ENCODE peak calls at places on chromosomes 1 and 21, in six cellular contexts. C is Panc1, S is HCT116, B is stomach, T is suprapubic skin, K is K562. Z is an unnamed sample.

GRCh38 chr1:213277036-213277435 is 226.0 kb downstream of the RPS6KC1 start:
- DNase-seq in C (no peak), S (no peak), B (no peak), T (no peak), K (no peak), Z (no peak)

GRCh38 chr1:234709473-234710279 is 99.7 kb upstream of the IRF2BP2 start:
- DNase-seq in C (no peak), S (no peak), B (no peak), T (peak; percentile 56), K (peak; percentile 44), Z (peak; percentile 94)

GRCh38 chr1:23273450-23274133 is 56.3 kb upstream of the HTR1D start:
- DNase-seq in C (no peak), S (peak; percentile 6), B (no peak), T (no peak), K (peak; percentile 49), Z (no peak)

GRCh38 chr1:84719477-84720274 is 29.4 kb upstream of the SSX2IP start:
- DNase-seq in C (no peak), S (no peak), B (no peak), T (no peak), K (no peak), Z (no peak)

GRCh38 chr1:60863131-60863530 is 219.2 kb upstream of the NFIA start:
- DNase-seq in C (no peak), S (no peak), B (no peak), T (no peak), K (no peak), Z (no peak)

GRCh38 chr1:93839756-93840155 is 39.2 kb downstream of the DNTTIP2 start:
- DNase-seq in C (no peak), S (no peak), B (no peak), T (no peak), K (no peak), Z (no peak)

GRCh38 chr1:158121604-158122254 is 59.0 kb upstream of the CD1D start:
- DNase-seq in C (no peak), S (peak; percentile 59), B (no peak), T (no peak), K (peak; percentile 45), Z (no peak)

GRCh38 chr1:224203243-224204016 is 20.4 kb downstream of the DEGS1 start:
- DNase-seq in C (no peak), S (no peak), B (peak; percentile 64), T (no peak), K (no peak), Z (no peak)

GRCh38 chr1:221013691-221014293 is 134.5 kb downstream of the HLX start:
- DNase-seq in C (no peak), S (no peak), B (no peak), T (no peak), K (no peak), Z (no peak)

GRCh38 chr1:43570784-43571183 is 40.1 kb downstream of the PTPRF start:
- DNase-seq in C (no peak), S (no peak), B (no peak), T (no peak), K (no peak), Z (no peak)

GRCh38 chr1:193237381-193237978 is 51.1 kb upstream of the B3GALT2 start:
- DNase-seq in C (no peak), S (no peak), B (no peak), T (no peak), K (no peak), Z (no peak)

GRCh38 chr1:91913018-91913417 is 27.1 kb upstream of the TGFBR3 start:
- DNase-seq in C (no peak), S (no peak), B (no peak), T (no peak), K (no peak), Z (no peak)

GRCh38 chr1:242524571-242525359 is at the start of gene PLD5:
- DNase-seq in C (no peak), S (no peak), B (no peak), T (no peak), K (no peak), Z (no peak)

GRCh38 chr1:226602186-226603029 is 53.8 kb downstream of the STUM start:
- DNase-seq in C (no peak), S (no peak), B (no peak), T (peak; percentile 89), K (no peak), Z (no peak)

GRCh38 chr21:15749868-15750174 is 20.0 kb downstream of the USP25 start:
- DNase-seq in C (no peak), S (no peak), B (no peak), T (no peak), K (peak; percentile 27), Z (no peak)

GRCh38 chr1:1599030-1599916 is 662 bp downstream of the FNDC10 start:
- DNase-seq in C (no peak), S (no peak), B (no peak), T (peak; percentile 57), K (peak; percentile 70), Z (no peak)

GRCh38 chr1:203934027-203934426 is 72.6 kb downstream of the SNRPE start:
- DNase-seq in C (no peak), S (no peak), B (no peak), T (no peak), K (no peak), Z (no peak)

GRCh38 chr1:85579619-85580018 is 942 bp upstream of the CCN1 start:
- DNase-seq in C (peak; percentile 64), S (no peak), B (no peak), T (no peak), K (no peak), Z (no peak)

GRCh38 chr1:103525114-103525606 is 339 bp upstream of the RNPC3 start:
- DNase-seq in C (no peak), S (no peak), B (no peak), T (no peak), K (peak; percentile 77), Z (no peak)

GRCh38 chr1:67652800-67653199 is 32.2 kb upstream of the GADD45A start:
- DNase-seq in C (no peak), S (no peak), B (no peak), T (no peak), K (peak; percentile 18), Z (no peak)

DNA sequence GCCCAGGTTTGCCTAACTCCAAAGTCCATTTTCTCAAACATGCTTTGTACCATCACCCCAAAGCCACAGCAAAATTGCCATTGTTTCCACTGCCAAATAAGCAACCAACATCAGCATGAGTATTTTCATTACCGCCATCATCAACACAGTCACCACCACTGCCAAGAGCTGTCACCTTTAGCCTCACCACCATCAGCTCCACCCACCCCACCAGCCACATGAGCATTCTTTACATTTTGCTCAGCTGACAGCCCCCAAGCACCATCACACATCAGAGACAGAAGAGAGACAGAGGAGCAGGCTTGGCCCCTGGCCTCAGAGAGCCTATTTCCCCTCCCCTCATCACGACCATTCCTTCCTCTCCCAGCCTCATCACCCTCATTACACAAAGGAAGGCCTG is 42.7 kb downstream of the TAS1R2 start:
- DNase-seq in C (no peak), S (no peak), B (no peak), T (no peak), K (no peak), Z (no peak)
- H3K4me1 ChIP-seq in C (no peaks in the 10 kb centered on the region), S (no peaks in the 10 kb centered on the region), B (no peaks in the 10 kb centered on the region), T (no peaks in the 10 kb centered on the region), K (no peaks in the 10 kb centered on the region), Z (no peaks in the 10 kb centered on the region)

GRCh38 chr1:155000725-155001437 is 1.7 kb upstream of the ZBTB7B start:
- DNase-seq in C (no peak), S (peak; percentile 90), B (peak; percentile 97), T (peak; percentile 96), K (peak; percentile 97), Z (no peak)
- TF ChIP-seq POLR2AphosphoS5 in C (peak; percentile 55), S (peak; percentile 82), B (peak; percentile 85), T (peak; percentile 63), K (peak; percentile 65), Z (peak; percentile 97)

GRCh38 chr1:26045712-26046312 is at the start of gene SLC30A2:
- DNase-seq in C (no peak), S (no peak), B (no peak), T (no peak), K (no peak), Z (no peak)
- H3K27ac ChIP-seq in C (no peak within 1 kb of the TSS), S (no peak within 1 kb of the TSS), B (no peak within 1 kb of the TSS), T (no peak within 1 kb of the TSS), K (no peak within 1 kb of the TSS), Z (no peak within 1 kb of the TSS)

DNA sequence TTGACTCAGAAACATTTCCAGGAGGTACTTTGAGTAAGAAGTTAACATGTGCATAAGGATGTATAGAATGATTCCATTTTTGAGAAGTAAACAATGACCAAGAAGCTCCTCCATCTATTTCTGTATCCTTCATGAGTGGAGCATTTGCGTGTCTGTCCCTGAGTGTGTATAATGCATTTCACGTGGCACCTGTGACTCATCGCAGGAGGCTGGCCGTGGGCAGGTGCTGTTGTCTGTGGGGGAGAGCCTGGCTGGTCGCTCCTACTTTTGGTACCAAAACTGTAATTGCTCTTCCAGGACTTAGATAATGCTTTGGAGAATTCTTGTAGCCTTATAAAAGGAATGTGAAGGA is 16.5 kb downstream of the SLC37A1 start:
- DNase-seq in C (no peak), S (no peak), B (no peak), T (peak; percentile 6), K (no peak), Z (no peak)
- H3K4me1 ChIP-seq in C (no peaks in the 10 kb centered on the region), S (no peaks in the 10 kb centered on the region), B (peaks cover 62% of the 10 kb centered on the region), T (peaks cover 18% of the 10 kb centered on the region), K (no peaks in the 10 kb centered on the region), Z (peaks cover 15% of the 10 kb centered on the region)

GRCh38 chr1:238485062-238485905 is 594.6 kb upstream of the ZP4 start:
- DNase-seq in C (no peak), S (no peak), B (no peak), T (no peak), K (no peak), Z (no peak)
- TF ChIP-seq POLR2AphosphoS5 in C (peak; percentile 22), S (no peak), B (no peak), T (no peak), K (no peak), Z (no peak)

GRCh38 chr1:89815040-89815439 is 5.8 kb upstream of the LRRC8D start:
- DNase-seq in C (no peak), S (no peak), B (no peak), T (no peak), K (no peak), Z (no peak)

GRCh38 chr1:89810302-89810701 is 10.5 kb upstream of the LRRC8D start:
- DNase-seq in C (no peak), S (no peak), B (no peak), T (no peak), K (no peak), Z (no peak)

GRCh38 chr1:89815611-89816010 is 5.2 kb upstream of the LRRC8D start:
- DNase-seq in C (no peak), S (no peak), B (no peak), T (no peak), K (no peak), Z (no peak)

GRCh38 chr1:89810880-89811279 is 10.0 kb upstream of the LRRC8D start:
- DNase-seq in C (no peak), S (no peak), B (no peak), T (no peak), K (no peak), Z (no peak)

GRCh38 chr1:89812992-89813391 is 7.8 kb upstream of the LRRC8D start:
- DNase-seq in C (no peak), S (no peak), B (no peak), T (no peak), K (no peak), Z (no peak)
- H3K27ac ChIP-seq in C (no peak overlapping the region), S (no peak overlapping the region), B (no peak overlapping the region), T (no peak overlapping the region), K (no peak overlapping the region), Z (no peak overlapping the region)

Z was measured in vagina.